ENCODE peak calls at places on chromosome 13, in nine cellular contexts. One of them, this sample, is unnamed. For H3K4me1, the result is how much of the 10 kb centered on the place peaks cover.

GRCh38 chr13:111112196-111112595 is 2.9 kb upstream of the ARHGEF7 start:
- DNase-seq in pancreas: no peak
- DNase-seq in tibial artery: no peak
- DNase-seq in neural progenitor cell: no peak
- DNase-seq in mucosa of descending colon: no peak
- DNase-seq in H9: no peak
- DNase-seq in body of pancreas: no peak
- DNase-seq in right lobe of liver: no peak
- DNase-seq in heart left ventricle: no peak
- DNase-seq in this sample: no peak

GRCh38 chr13:33764716-33765115 is 53.2 kb upstream of the RFC3 start:
- DNase-seq in pancreas: no peak
- DNase-seq in tibial artery: no peak
- DNase-seq in neural progenitor cell: no peak
- DNase-seq in mucosa of descending colon: peak
- DNase-seq in H9: no peak
- DNase-seq in body of pancreas: no peak
- DNase-seq in right lobe of liver: no peak
- DNase-seq in heart left ventricle: no peak
- DNase-seq in this sample: no peak

GRCh38 chr13:20997301-20998061 is 63.9 kb downstream of the LATS2 start:
- DNase-seq in pancreas: no peak
- DNase-seq in tibial artery: peak
- DNase-seq in neural progenitor cell: no peak
- DNase-seq in mucosa of descending colon: peak
- DNase-seq in H9: peak
- DNase-seq in body of pancreas: no peak
- DNase-seq in right lobe of liver: no peak
- DNase-seq in heart left ventricle: peak
- DNase-seq in this sample: no peak

GRCh38 chr13:114067886-114068722 is 64.3 kb downstream of the RASA3 start:
- DNase-seq in pancreas: peak
- DNase-seq in tibial artery: peak
- DNase-seq in neural progenitor cell: no peak
- DNase-seq in mucosa of descending colon: no peak
- DNase-seq in H9: no peak
- DNase-seq in body of pancreas: no peak
- DNase-seq in right lobe of liver: peak
- DNase-seq in heart left ventricle: peak
- DNase-seq in this sample: peak

GRCh38 chr13:43473437-43473836 is 313.3 kb downstream of the ENOX1 start:
- DNase-seq in pancreas: no peak
- DNase-seq in tibial artery: no peak
- DNase-seq in neural progenitor cell: no peak
- DNase-seq in mucosa of descending colon: no peak
- DNase-seq in H9: no peak
- DNase-seq in body of pancreas: no peak
- DNase-seq in right lobe of liver: no peak
- DNase-seq in heart left ventricle: no peak
- DNase-seq in this sample: no peak

GRCh38 chr13:55577082-55577846 is 1563.5 kb upstream of the PRR20A start:
- DNase-seq in pancreas: no peak
- DNase-seq in tibial artery: no peak
- DNase-seq in neural progenitor cell: peak
- DNase-seq in mucosa of descending colon: no peak
- DNase-seq in H9: peak
- DNase-seq in body of pancreas: no peak
- DNase-seq in right lobe of liver: no peak
- DNase-seq in heart left ventricle: no peak
- DNase-seq in this sample: no peak

GRCh38 chr13:51396352-51396751 is 56.5 kb downstream of the INTS6 start:
- DNase-seq in pancreas: no peak
- DNase-seq in tibial artery: no peak
- DNase-seq in neural progenitor cell: no peak
- DNase-seq in mucosa of descending colon: no peak
- DNase-seq in H9: no peak
- DNase-seq in body of pancreas: no peak
- DNase-seq in right lobe of liver: no peak
- DNase-seq in heart left ventricle: no peak
- DNase-seq in this sample: no peak

GRCh38 chr13:109749365-109749764 is 37.0 kb downstream of the IRS2 start:
- DNase-seq in pancreas: no peak
- DNase-seq in tibial artery: no peak
- DNase-seq in neural progenitor cell: no peak
- DNase-seq in mucosa of descending colon: no peak
- DNase-seq in H9: no peak
- DNase-seq in body of pancreas: no peak
- DNase-seq in right lobe of liver: no peak
- DNase-seq in heart left ventricle: no peak
- DNase-seq in this sample: no peak

GRCh38 chr13:64684685-64685431 is 2545.3 kb downstream of the PCDH9 start:
- DNase-seq in pancreas: no peak
- DNase-seq in tibial artery: no peak
- DNase-seq in neural progenitor cell: no peak
- DNase-seq in mucosa of descending colon: no peak
- DNase-seq in H9: peak
- DNase-seq in body of pancreas: no peak
- DNase-seq in right lobe of liver: no peak
- DNase-seq in heart left ventricle: no peak
- DNase-seq in this sample: no peak

GRCh38 chr13:95403349-95404140 is 102.3 kb upstream of the ABCC4 start:
- DNase-seq in pancreas: no peak
- DNase-seq in tibial artery: no peak
- DNase-seq in neural progenitor cell: peak
- DNase-seq in mucosa of descending colon: peak
- DNase-seq in H9: peak
- DNase-seq in body of pancreas: no peak
- DNase-seq in right lobe of liver: no peak
- DNase-seq in heart left ventricle: no peak
- DNase-seq in this sample: no peak

GRCh38 chr13:88000239-88000638 is 329.1 kb downstream of the SLITRK5 start:
- DNase-seq in pancreas: no peak
- DNase-seq in tibial artery: no peak
- DNase-seq in neural progenitor cell: no peak
- DNase-seq in mucosa of descending colon: no peak
- DNase-seq in H9: no peak
- DNase-seq in body of pancreas: no peak
- DNase-seq in right lobe of liver: no peak
- DNase-seq in heart left ventricle: no peak
- DNase-seq in this sample: no peak

GRCh38 chr13:21232599-21232998 is 56.1 kb downstream of the MRPL57 start:
- DNase-seq in pancreas: no peak
- DNase-seq in tibial artery: no peak
- DNase-seq in neural progenitor cell: no peak
- DNase-seq in mucosa of descending colon: no peak
- DNase-seq in H9: no peak
- DNase-seq in body of pancreas: no peak
- DNase-seq in right lobe of liver: no peak
- DNase-seq in heart left ventricle: no peak
- DNase-seq in this sample: no peak

GRCh38 chr13:72508392-72508791 is 219.0 kb downstream of the MZT1 start:
- DNase-seq in pancreas: no peak
- DNase-seq in tibial artery: no peak
- DNase-seq in neural progenitor cell: no peak
- DNase-seq in mucosa of descending colon: no peak
- DNase-seq in H9: no peak
- DNase-seq in body of pancreas: no peak
- DNase-seq in right lobe of liver: no peak
- DNase-seq in heart left ventricle: no peak
- DNase-seq in this sample: no peak

GRCh38 chr13:48398450-48399095 is 14.3 kb downstream of the LPAR6 start:
- DNase-seq in pancreas: no peak
- DNase-seq in tibial artery: no peak
- DNase-seq in neural progenitor cell: no peak
- DNase-seq in mucosa of descending colon: no peak
- DNase-seq in H9: no peak
- DNase-seq in body of pancreas: no peak
- DNase-seq in right lobe of liver: no peak
- DNase-seq in heart left ventricle: no peak
- DNase-seq in this sample: no peak
- H3K4me1 ChIP-seq in pancreas: under half
- H3K4me1 ChIP-seq in tibial artery: half or more
- H3K4me1 ChIP-seq in neural progenitor cell: under half
- H3K4me1 ChIP-seq in mucosa of descending colon: under half
- H3K4me1 ChIP-seq in H9: under half
- H3K4me1 ChIP-seq in body of pancreas: under half
- H3K4me1 ChIP-seq in right lobe of liver: under half
- H3K4me1 ChIP-seq in heart left ventricle: under half
- H3K4me1 ChIP-seq in this sample: under half

GRCh38 chr13:93227906-93228801 is 1.5 kb downstream of the GPC6 start:
- DNase-seq in pancreas: peak
- DNase-seq in tibial artery: peak
- DNase-seq in neural progenitor cell: peak
- DNase-seq in mucosa of descending colon: peak
- DNase-seq in H9: peak
- DNase-seq in body of pancreas: no peak
- DNase-seq in right lobe of liver: peak
- DNase-seq in heart left ventricle: peak
- DNase-seq in this sample: peak
- TF ChIP-seq CTCF in pancreas: no peak
- TF ChIP-seq CTCF in tibial artery: peak
- TF ChIP-seq CTCF in neural progenitor cell: peak
- TF ChIP-seq CTCF in mucosa of descending colon: no peak
- TF ChIP-seq CTCF in H9: peak
- TF ChIP-seq CTCF in body of pancreas: peak
- TF ChIP-seq CTCF in right lobe of liver: peak
- TF ChIP-seq CTCF in heart left ventricle: peak
- TF ChIP-seq CTCF in this sample: peak

DNA sequence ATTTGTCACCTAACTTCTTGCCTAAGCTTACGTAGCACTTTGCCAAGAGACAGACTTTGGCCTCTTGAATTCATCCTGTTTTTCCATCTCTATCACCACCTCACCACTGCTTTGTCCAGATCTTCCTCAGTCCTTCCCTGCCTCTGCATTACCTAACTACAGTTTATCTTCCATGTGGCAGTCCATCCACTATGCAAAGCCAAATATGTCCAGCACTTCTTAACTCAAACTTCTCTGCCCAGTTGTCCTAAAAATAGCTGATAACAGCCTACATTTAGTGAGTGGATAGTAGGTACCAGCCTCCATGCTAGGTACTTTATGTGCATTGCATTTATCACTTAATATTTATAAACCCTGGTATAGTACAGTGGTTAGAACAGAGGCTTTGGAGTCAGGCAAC is 111.4 kb downstream of the ZAR1L start:
- DNase-seq in pancreas: no peak
- DNase-seq in tibial artery: no peak
- DNase-seq in neural progenitor cell: no peak
- DNase-seq in mucosa of descending colon: no peak
- DNase-seq in H9: no peak
- DNase-seq in body of pancreas: no peak
- DNase-seq in right lobe of liver: no peak
- DNase-seq in heart left ventricle: no peak
- DNase-seq in this sample: no peak
- H3K4me1 ChIP-seq in pancreas: under half
- H3K4me1 ChIP-seq in tibial artery: under half
- H3K4me1 ChIP-seq in neural progenitor cell: under half
- H3K4me1 ChIP-seq in mucosa of descending colon: under half
- H3K4me1 ChIP-seq in H9: under half
- H3K4me1 ChIP-seq in body of pancreas: under half
- H3K4me1 ChIP-seq in right lobe of liver: under half
- H3K4me1 ChIP-seq in heart left ventricle: under half
- H3K4me1 ChIP-seq in this sample: under half

GRCh38 chr13:41605319-41606285 is 148.3 kb downstream of the RGCC start:
- DNase-seq in pancreas: no peak
- DNase-seq in tibial artery: no peak
- DNase-seq in neural progenitor cell: no peak
- DNase-seq in mucosa of descending colon: no peak
- DNase-seq in H9: no peak
- DNase-seq in body of pancreas: no peak
- DNase-seq in right lobe of liver: no peak
- DNase-seq in heart left ventricle: no peak
- DNase-seq in this sample: no peak
- TF ChIP-seq CTCF in pancreas: no peak
- TF ChIP-seq CTCF in tibial artery: no peak
- TF ChIP-seq CTCF in neural progenitor cell: no peak
- TF ChIP-seq CTCF in mucosa of descending colon: no peak
- TF ChIP-seq CTCF in H9: peak
- TF ChIP-seq CTCF in body of pancreas: no peak
- TF ChIP-seq CTCF in right lobe of liver: no peak
- TF ChIP-seq CTCF in heart left ventricle: no peak
- TF ChIP-seq CTCF in this sample: no peak

GRCh38 chr13:46598140-46598819 is 45.3 kb downstream of the LRCH1 start:
- DNase-seq in pancreas: no peak
- DNase-seq in tibial artery: no peak
- DNase-seq in neural progenitor cell: no peak
- DNase-seq in mucosa of descending colon: no peak
- DNase-seq in H9: no peak
- DNase-seq in body of pancreas: no peak
- DNase-seq in right lobe of liver: no peak
- DNase-seq in heart left ventricle: no peak
- DNase-seq in this sample: no peak

GRCh38 chr13:46595136-46595917 is 42.4 kb downstream of the LRCH1 start:
- DNase-seq in pancreas: no peak
- DNase-seq in tibial artery: no peak
- DNase-seq in neural progenitor cell: no peak
- DNase-seq in mucosa of descending colon: no peak
- DNase-seq in H9: no peak
- DNase-seq in body of pancreas: no peak
- DNase-seq in right lobe of liver: no peak
- DNase-seq in heart left ventricle: no peak
- DNase-seq in this sample: no peak

GRCh38 chr13:46596501-46596900 is 43.5 kb downstream of the LRCH1 start:
- DNase-seq in pancreas: no peak
- DNase-seq in tibial artery: no peak
- DNase-seq in neural progenitor cell: no peak
- DNase-seq in mucosa of descending colon: no peak
- DNase-seq in H9: no peak
- DNase-seq in body of pancreas: no peak
- DNase-seq in right lobe of liver: no peak
- DNase-seq in heart left ventricle: no peak
- DNase-seq in this sample: no peak

GRCh38 chr13:46593403-46593802 is 40.4 kb downstream of the LRCH1 start:
- DNase-seq in pancreas: no peak
- DNase-seq in tibial artery: no peak
- DNase-seq in neural progenitor cell: no peak
- DNase-seq in mucosa of descending colon: no peak
- DNase-seq in H9: no peak
- DNase-seq in body of pancreas: no peak
- DNase-seq in right lobe of liver: no peak
- DNase-seq in heart left ventricle: no peak
- DNase-seq in this sample: no peak

GRCh38 chr13:46595918-46596315 is 42.9 kb downstream of the LRCH1 start:
- DNase-seq in pancreas: no peak
- DNase-seq in tibial artery: no peak
- DNase-seq in neural progenitor cell: no peak
- DNase-seq in mucosa of descending colon: no peak
- DNase-seq in H9: no peak
- DNase-seq in body of pancreas: no peak
- DNase-seq in right lobe of liver: no peak
- DNase-seq in heart left ventricle: no peak
- DNase-seq in this sample: no peak
- H3K4me1 ChIP-seq in pancreas: under half
- H3K4me1 ChIP-seq in tibial artery: half or more
- H3K4me1 ChIP-seq in neural progenitor cell: under half
- H3K4me1 ChIP-seq in mucosa of descending colon: under half
- H3K4me1 ChIP-seq in H9: under half
- H3K4me1 ChIP-seq in body of pancreas: under half
- H3K4me1 ChIP-seq in right lobe of liver: under half
- H3K4me1 ChIP-seq in heart left ventricle: under half
- H3K4me1 ChIP-seq in this sample: under half

GRCh38 chr13:98693756-98694155 is 58.7 kb downstream of the SLC15A1 start:
- DNase-seq in pancreas: no peak
- DNase-seq in tibial artery: no peak
- DNase-seq in neural progenitor cell: peak
- DNase-seq in mucosa of descending colon: no peak
- DNase-seq in H9: no peak
- DNase-seq in body of pancreas: no peak
- DNase-seq in right lobe of liver: no peak
- DNase-seq in heart left ventricle: no peak
- DNase-seq in this sample: no peak
- TF ChIP-seq CTCF in pancreas: no peak
- TF ChIP-seq CTCF in tibial artery: no peak
- TF ChIP-seq CTCF in neural progenitor cell: no peak
- TF ChIP-seq CTCF in mucosa of descending colon: no peak
- TF ChIP-seq CTCF in H9: no peak
- TF ChIP-seq CTCF in body of pancreas: no peak
- TF ChIP-seq CTCF in right lobe of liver: no peak
- TF ChIP-seq CTCF in heart left ventricle: no peak
- TF ChIP-seq CTCF in this sample: no peak